ENCODE peak calls at places on chromosomes 2 and 18, in six cellular contexts. One of them, this sample, is unnamed.

GRCh38 chr2:15074751-15075700 is 442.5 kb downstream of the LRATD1 start:
- DNase-seq in heart left ventricle: no peak
- DNase-seq in IMR-90: no peak
- DNase-seq in tibial nerve: no peak
- DNase-seq in astrocyte of the spinal cord: no peak
- DNase-seq in omental fat pad: no peak
- DNase-seq in this sample: no peak

GRCh38 chr2:31440764-31441163 is 26.2 kb upstream of the XDH start:
- DNase-seq in heart left ventricle: no peak
- DNase-seq in IMR-90: peak; percentile 94
- DNase-seq in tibial nerve: no peak
- DNase-seq in astrocyte of the spinal cord: peak; percentile 77
- DNase-seq in omental fat pad: no peak
- DNase-seq in this sample: peak; percentile 63

GRCh38 chr2:28590496-28591301 is 94.8 kb downstream of the PLB1 start:
- DNase-seq in heart left ventricle: peak; percentile 43
- DNase-seq in IMR-90: no peak
- DNase-seq in tibial nerve: no peak
- DNase-seq in astrocyte of the spinal cord: no peak
- DNase-seq in omental fat pad: no peak
- DNase-seq in this sample: no peak

GRCh38 chr2:195318440-195319111 is 338.4 kb upstream of the SLC39A10 start:
- DNase-seq in heart left ventricle: peak; percentile 24
- DNase-seq in IMR-90: peak; percentile 37
- DNase-seq in tibial nerve: peak; percentile 41
- DNase-seq in astrocyte of the spinal cord: peak; percentile 65
- DNase-seq in omental fat pad: no peak
- DNase-seq in this sample: no peak

GRCh38 chr2:229375241-229375640 is 104.2 kb upstream of the PID1 start:
- DNase-seq in heart left ventricle: no peak
- DNase-seq in IMR-90: no peak
- DNase-seq in tibial nerve: no peak
- DNase-seq in astrocyte of the spinal cord: peak; percentile 59
- DNase-seq in omental fat pad: no peak
- DNase-seq in this sample: no peak

GRCh38 chr2:218478544-218478943 is 59.6 kb downstream of the VIL1 start:
- DNase-seq in heart left ventricle: no peak
- DNase-seq in IMR-90: no peak
- DNase-seq in tibial nerve: no peak
- DNase-seq in astrocyte of the spinal cord: no peak
- DNase-seq in omental fat pad: no peak
- DNase-seq in this sample: peak; percentile 3

GRCh38 chr18:79476918-79477685 is 81.4 kb downstream of the NFATC1 start:
- DNase-seq in heart left ventricle: no peak
- DNase-seq in IMR-90: no peak
- DNase-seq in tibial nerve: no peak
- DNase-seq in astrocyte of the spinal cord: no peak
- DNase-seq in omental fat pad: no peak
- DNase-seq in this sample: no peak

GRCh38 chr2:46010925-46011490 is 286.2 kb upstream of the EPAS1 start:
- DNase-seq in heart left ventricle: no peak
- DNase-seq in IMR-90: peak; percentile 74
- DNase-seq in tibial nerve: no peak
- DNase-seq in astrocyte of the spinal cord: peak; percentile 64
- DNase-seq in omental fat pad: no peak
- DNase-seq in this sample: no peak

GRCh38 chr2:7895356-7895755 is 786.5 kb upstream of the ID2 start:
- DNase-seq in heart left ventricle: no peak
- DNase-seq in IMR-90: no peak
- DNase-seq in tibial nerve: no peak
- DNase-seq in astrocyte of the spinal cord: no peak
- DNase-seq in omental fat pad: no peak
- DNase-seq in this sample: no peak

GRCh38 chr2:219458996-219459395 is 24.4 kb downstream of the SPEG start:
- DNase-seq in heart left ventricle: no peak
- DNase-seq in IMR-90: no peak
- DNase-seq in tibial nerve: no peak
- DNase-seq in astrocyte of the spinal cord: no peak
- DNase-seq in omental fat pad: no peak
- DNase-seq in this sample: no peak

GRCh38 chr2:111135910-111136297 is 15.2 kb downstream of the BCL2L11 start:
- DNase-seq in heart left ventricle: peak; percentile 52
- DNase-seq in IMR-90: peak; percentile 40
- DNase-seq in tibial nerve: peak; percentile 23
- DNase-seq in astrocyte of the spinal cord: peak; percentile 90
- DNase-seq in omental fat pad: no peak
- DNase-seq in this sample: no peak

GRCh38 chr2:165406053-165406628 is 63.4 kb upstream of the CSRNP3 start:
- DNase-seq in heart left ventricle: no peak
- DNase-seq in IMR-90: no peak
- DNase-seq in tibial nerve: no peak
- DNase-seq in astrocyte of the spinal cord: peak; percentile 23
- DNase-seq in omental fat pad: no peak
- DNase-seq in this sample: no peak

GRCh38 chr2:231410293-231411004 is 14.9 kb downstream of the B3GNT7 start:
- DNase-seq in heart left ventricle: peak; percentile 12
- DNase-seq in IMR-90: no peak
- DNase-seq in tibial nerve: no peak
- DNase-seq in astrocyte of the spinal cord: no peak
- DNase-seq in omental fat pad: no peak
- DNase-seq in this sample: no peak

GRCh38 chr2:57490746-57491145 is 555.9 kb upstream of the VRK2 start:
- DNase-seq in heart left ventricle: no peak
- DNase-seq in IMR-90: no peak
- DNase-seq in tibial nerve: no peak
- DNase-seq in astrocyte of the spinal cord: no peak
- DNase-seq in omental fat pad: no peak
- DNase-seq in this sample: no peak

GRCh38 chr2:218781691-218782528 is at the start of gene CYP27A1:
- DNase-seq in heart left ventricle: peak; percentile 69
- DNase-seq in IMR-90: no peak
- DNase-seq in tibial nerve: peak; percentile 50
- DNase-seq in astrocyte of the spinal cord: peak; percentile 22
- DNase-seq in omental fat pad: peak; percentile 27
- DNase-seq in this sample: no peak

GRCh38 chr2:69381337-69381737 is 5.7 kb downstream of the GFPT1 start:
- DNase-seq in heart left ventricle: no peak
- DNase-seq in IMR-90: peak; percentile 60
- DNase-seq in tibial nerve: no peak
- DNase-seq in astrocyte of the spinal cord: no peak
- DNase-seq in omental fat pad: no peak
- DNase-seq in this sample: no peak

GRCh38 chr18:29083545-29083944 is 906.6 kb upstream of the CDH2 start:
- DNase-seq in heart left ventricle: no peak
- DNase-seq in IMR-90: peak; percentile 2
- DNase-seq in tibial nerve: peak; percentile 6
- DNase-seq in astrocyte of the spinal cord: peak; percentile 42
- DNase-seq in omental fat pad: no peak
- DNase-seq in this sample: peak; percentile 22

GRCh38 chr18:31614044-31614443 is 22.4 kb downstream of the TTR start:
- DNase-seq in heart left ventricle: no peak
- DNase-seq in IMR-90: no peak
- DNase-seq in tibial nerve: no peak
- DNase-seq in astrocyte of the spinal cord: no peak
- DNase-seq in omental fat pad: no peak
- DNase-seq in this sample: no peak

GRCh38 chr18:31612124-31612523 is 20.4 kb downstream of the TTR start:
- DNase-seq in heart left ventricle: no peak
- DNase-seq in IMR-90: no peak
- DNase-seq in tibial nerve: no peak
- DNase-seq in astrocyte of the spinal cord: no peak
- DNase-seq in omental fat pad: no peak
- DNase-seq in this sample: no peak

GRCh38 chr18:31609886-31610646 is 18.4 kb downstream of the TTR start:
- DNase-seq in heart left ventricle: no peak
- DNase-seq in IMR-90: no peak
- DNase-seq in tibial nerve: no peak
- DNase-seq in astrocyte of the spinal cord: no peak
- DNase-seq in omental fat pad: no peak
- DNase-seq in this sample: no peak

GRCh38 chr18:31611511-31611910 is 19.8 kb downstream of the TTR start:
- DNase-seq in heart left ventricle: no peak
- DNase-seq in IMR-90: no peak
- DNase-seq in tibial nerve: no peak
- DNase-seq in astrocyte of the spinal cord: no peak
- DNase-seq in omental fat pad: no peak
- DNase-seq in this sample: no peak

DNA sequence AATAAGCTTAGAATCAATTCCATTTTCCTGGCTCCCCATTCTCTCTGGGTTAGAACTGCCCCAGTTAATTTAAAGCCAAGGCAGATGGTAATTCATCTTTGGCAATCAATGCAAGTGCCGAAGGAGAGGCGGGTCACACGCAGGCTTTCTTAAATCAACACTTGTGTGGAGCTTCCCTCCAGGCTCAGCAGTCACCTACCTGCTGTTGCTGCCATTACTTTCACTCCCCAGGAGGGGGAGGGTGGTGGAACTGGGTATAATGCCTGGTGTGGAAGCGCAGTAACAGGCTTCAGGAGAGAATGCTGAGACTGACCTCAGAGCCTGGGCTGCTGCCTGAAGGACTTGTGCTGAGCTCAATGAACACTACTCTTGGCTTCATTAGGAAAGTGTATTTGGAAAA is 19.2 kb downstream of the TTR start:
- DNase-seq in heart left ventricle: peak; percentile 28
- DNase-seq in IMR-90: no peak
- DNase-seq in tibial nerve: no peak
- DNase-seq in astrocyte of the spinal cord: peak; percentile 7
- DNase-seq in omental fat pad: no peak
- DNase-seq in this sample: no peak
- TF ChIP-seq CTCF in heart left ventricle: no peak
- TF ChIP-seq CTCF in IMR-90: no peak
- TF ChIP-seq CTCF in tibial nerve: no peak
- TF ChIP-seq CTCF in astrocyte of the spinal cord: peak; percentile 15
- TF ChIP-seq CTCF in omental fat pad: no peak
- TF ChIP-seq CTCF in this sample: no peak

DNA sequence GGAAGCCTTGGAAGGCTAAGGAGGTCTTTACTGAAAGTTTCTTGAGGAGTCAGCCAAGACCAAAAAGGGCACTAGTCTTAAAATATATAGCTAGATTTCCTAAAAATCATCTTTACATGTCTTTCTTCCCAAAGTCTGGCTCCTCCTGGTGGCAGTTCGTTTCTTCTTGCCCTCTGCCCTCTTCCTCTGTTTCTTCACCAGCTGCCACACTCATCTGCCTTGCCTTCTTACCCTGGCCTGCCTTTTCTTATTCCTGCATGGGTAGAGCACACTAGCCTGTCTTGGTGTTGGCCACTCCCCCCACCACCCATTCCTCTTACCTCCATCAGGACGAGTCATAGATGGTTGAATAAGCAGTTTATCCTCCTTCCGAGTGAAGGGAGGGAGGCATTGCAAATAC is 129.8 kb downstream of the RAPGEF4 start:
- DNase-seq in heart left ventricle: no peak
- DNase-seq in IMR-90: peak; percentile 48
- DNase-seq in tibial nerve: no peak
- DNase-seq in astrocyte of the spinal cord: no peak
- DNase-seq in omental fat pad: no peak
- DNase-seq in this sample: no peak
- TF ChIP-seq CTCF in heart left ventricle: no peak
- TF ChIP-seq CTCF in IMR-90: peak; percentile 25
- TF ChIP-seq CTCF in tibial nerve: no peak
- TF ChIP-seq CTCF in astrocyte of the spinal cord: peak; percentile 34
- TF ChIP-seq CTCF in omental fat pad: no peak
- TF ChIP-seq CTCF in this sample: peak; percentile 9

DNA sequence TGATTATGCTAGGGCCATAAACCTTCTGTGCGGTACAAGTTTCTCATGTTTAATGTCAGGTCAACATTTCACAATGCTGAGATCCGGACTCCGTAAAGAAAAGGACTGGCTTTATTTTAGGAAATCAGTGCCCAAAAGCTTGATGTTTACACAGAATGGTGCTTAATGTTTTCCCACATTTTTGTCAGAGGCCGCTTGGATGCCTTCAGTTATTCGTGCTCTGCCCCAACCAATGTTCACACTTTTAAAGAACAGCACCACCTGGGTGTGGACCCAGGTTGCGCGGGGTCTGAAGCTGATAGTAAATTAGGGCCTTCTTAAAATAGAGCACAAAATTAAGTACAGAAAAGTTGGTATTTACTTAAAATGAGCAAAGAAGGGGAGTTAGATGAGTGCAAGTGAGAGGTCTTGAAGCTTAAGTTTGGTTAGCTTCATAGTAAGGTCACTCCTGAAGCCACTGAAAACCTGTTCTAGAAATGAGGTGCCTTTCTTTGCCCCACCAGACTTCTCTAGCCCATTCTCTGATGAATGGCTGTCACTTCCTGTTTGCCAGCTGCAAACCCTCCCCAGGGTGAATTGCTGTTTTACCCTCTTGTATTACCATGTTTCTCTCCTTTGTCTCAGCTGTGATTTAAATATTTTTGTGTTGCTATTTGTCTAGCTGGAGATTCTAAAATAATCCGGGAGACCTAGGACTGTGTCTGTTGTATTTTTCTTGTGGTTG is 20.5 kb downstream of the SLC3A1 start:
- DNase-seq in heart left ventricle: no peak
- DNase-seq in IMR-90: no peak
- DNase-seq in tibial nerve: no peak
- DNase-seq in astrocyte of the spinal cord: no peak
- DNase-seq in omental fat pad: no peak
- DNase-seq in this sample: no peak
- TF ChIP-seq CTCF in heart left ventricle: no peak
- TF ChIP-seq CTCF in IMR-90: no peak
- TF ChIP-seq CTCF in tibial nerve: no peak
- TF ChIP-seq CTCF in astrocyte of the spinal cord: peak; percentile 21
- TF ChIP-seq CTCF in omental fat pad: no peak
- TF ChIP-seq CTCF in this sample: peak; percentile 1

GRCh38 chr2:73291461-73292315 is 1.7 kb downstream of the EGR4 start:
- DNase-seq in heart left ventricle: no peak
- DNase-seq in IMR-90: no peak
- DNase-seq in tibial nerve: no peak
- DNase-seq in astrocyte of the spinal cord: no peak
- DNase-seq in omental fat pad: no peak
- DNase-seq in this sample: no peak
- TF ChIP-seq CTCF in heart left ventricle: no peak
- TF ChIP-seq CTCF in IMR-90: no peak
- TF ChIP-seq CTCF in tibial nerve: no peak
- TF ChIP-seq CTCF in astrocyte of the spinal cord: peak; percentile 16
- TF ChIP-seq CTCF in omental fat pad: no peak
- TF ChIP-seq CTCF in this sample: no peak

DNA sequence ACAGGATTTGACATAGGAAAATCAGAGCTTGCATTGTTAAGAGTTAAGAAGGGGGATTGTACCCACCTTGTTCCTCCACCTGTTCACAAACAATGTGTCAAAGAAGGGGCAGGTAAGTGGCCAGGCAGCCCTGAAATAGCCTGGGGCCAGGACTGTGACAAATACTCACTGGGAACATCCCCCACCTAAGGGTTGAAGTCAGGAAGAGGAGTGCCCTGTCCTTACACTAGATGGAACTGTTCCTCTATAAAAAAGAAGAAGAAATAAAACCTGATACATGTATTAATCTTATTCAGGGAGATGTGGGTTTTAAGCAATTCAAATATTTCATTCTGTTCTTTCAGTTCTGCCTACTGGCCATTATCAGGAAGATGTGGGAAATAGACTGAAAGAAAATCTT is 41.9 kb downstream of the TACR1 start:
- DNase-seq in heart left ventricle: no peak
- DNase-seq in IMR-90: no peak
- DNase-seq in tibial nerve: no peak
- DNase-seq in astrocyte of the spinal cord: no peak
- DNase-seq in omental fat pad: no peak
- DNase-seq in this sample: no peak
- TF ChIP-seq CTCF in heart left ventricle: peak; percentile 22
- TF ChIP-seq CTCF in IMR-90: peak; percentile 24
- TF ChIP-seq CTCF in tibial nerve: no peak
- TF ChIP-seq CTCF in astrocyte of the spinal cord: peak; percentile 15
- TF ChIP-seq CTCF in omental fat pad: no peak
- TF ChIP-seq CTCF in this sample: peak; percentile 20

GRCh38 chr2:98416760-98417159 is 27.9 kb upstream of the INPP4A start:
- DNase-seq in heart left ventricle: no peak
- DNase-seq in IMR-90: no peak
- DNase-seq in tibial nerve: no peak
- DNase-seq in astrocyte of the spinal cord: no peak
- DNase-seq in omental fat pad: no peak
- DNase-seq in this sample: no peak
- TF ChIP-seq CTCF in heart left ventricle: no peak
- TF ChIP-seq CTCF in IMR-90: no peak
- TF ChIP-seq CTCF in tibial nerve: no peak
- TF ChIP-seq CTCF in astrocyte of the spinal cord: no peak
- TF ChIP-seq CTCF in omental fat pad: no peak
- TF ChIP-seq CTCF in this sample: no peak